ENCODE peak calls at places on chromosomes 11 and 22, in four cellular contexts. E, H, M and S are unnamed samples.

GRCh38 chr11:103631841-103632240 is 404.6 kb upstream of the DDI1 start:
- DNase-seq in H (peak), M (no peak), E (no peak), S (no peak)

GRCh38 chr11:1516273-1517067 is 29.9 kb upstream of the MOB2 start:
- DNase-seq in M (no peak), E (no peak), H (no peak), S (no peak)

GRCh38 chr11:64186205-64187165 is 514 bp downstream of the STIP1 start:
- DNase-seq in E (no peak), H (no peak), M (no peak), S (no peak)

GRCh38 chr22:28328751-28329150 is 350.9 kb downstream of the TTC28 start:
- DNase-seq in M (no peak), E (no peak), H (no peak), S (no peak)

GRCh38 chr11:45650166-45651095 is 15.0 kb downstream of the CHST1 start:
- DNase-seq in E (no peak), M (no peak), H (no peak), S (no peak)

GRCh38 chr22:32994046-32994827 is 63.9 kb downstream of the SYN3 start:
- DNase-seq in H (no peak), E (no peak), M (no peak), S (no peak)

GRCh38 chr11:130649749-130650275 is 201.4 kb downstream of the ADAMTS15 start:
- DNase-seq in M (no peak), E (no peak), H (no peak), S (no peak)

GRCh38 chr11:26063915-26064314 is 268.0 kb upstream of the ANO3 start:
- DNase-seq in E (no peak), H (no peak), M (no peak), S (no peak)

GRCh38 chr11:26987205-26987604 is 6.7 kb upstream of the FIBIN start:
- DNase-seq in H (no peak), E (no peak), M (no peak), S (no peak)

GRCh38 chr11:62054484-62055121 is 69.2 kb upstream of the INCENP start:
- DNase-seq in E (peak), H (peak), M (no peak), S (peak)

GRCh38 chr11:1435820-1436467 is 46.2 kb downstream of the BRSK2 start:
- DNase-seq in H (no peak), M (no peak), E (no peak), S (no peak)

GRCh38 chr11:3614742-3615171 is 27.0 kb downstream of the ART5 start:
- DNase-seq in M (no peak), H (no peak), E (no peak), S (no peak)

GRCh38 chr22:43128928-43129424 is 14.2 kb downstream of the MCAT start:
- DNase-seq in E (peak), H (no peak), M (no peak), S (no peak)

GRCh38 chr11:2804701-2805387 is 80.7 kb downstream of the CDKN1C start:
- DNase-seq in E (no peak), H (no peak), M (peak), S (no peak)

GRCh38 chr22:47422736-47423135 is 660.3 kb downstream of the TBC1D22A start:
- DNase-seq in M (no peak), H (no peak), E (no peak), S (no peak)

GRCh38 chr22:23457586-23457985 is 122.5 kb downstream of the IGLL1 start:
- DNase-seq in M (no peak), E (no peak), H (no peak), S (no peak)

GRCh38 chr11:94734563-94735275 is 33.4 kb upstream of the AMOTL1 start:
- DNase-seq in H (no peak), M (no peak), E (peak), S (no peak)

GRCh38 chr22:36323855-36324331 is 63.9 kb downstream of the MYH9 start:
- DNase-seq in H (peak), M (peak), E (no peak), S (no peak)

GRCh38 chr22:28647216-28647615 is 32.4 kb downstream of the TTC28 start:
- DNase-seq in M (no peak), H (no peak), E (no peak), S (no peak)

GRCh38 chr22:17972385-17973181 is 51.8 kb downstream of the MICAL3 start:
- DNase-seq in E (peak), H (peak), M (peak), S (peak)

GRCh38 chr11:46127150-46127638 is 5.9 kb upstream of the PHF21A start:
- DNase-seq in H (peak), M (no peak), E (peak), S (no peak)

GRCh38 chr11:45385844-45386243 is 99.7 kb upstream of the SYT13 start:
- DNase-seq in H (no peak), M (no peak), E (no peak), S (no peak)

GRCh38 chr11:128981254-128981653 is 38.6 kb upstream of the TP53AIP1 start:
- DNase-seq in E (no peak), H (no peak), M (no peak), S (no peak)

GRCh38 chr11:27228232-27228631 is 134.8 kb downstream of the CCDC34 start:
- DNase-seq in M (no peak), H (no peak), E (no peak), S (no peak)

GRCh38 chr22:32623943-32624342 is 149.3 kb downstream of the FBXO7 start:
- DNase-seq in M (peak), E (no peak), H (peak), S (peak)

GRCh38 chr22:33328789-33329296 is 270.7 kb upstream of the SYN3 start:
- DNase-seq in H (peak), M (no peak), E (peak), S (no peak)

GRCh38 chr11:27380796-27381195 is 17.8 kb upstream of the CCDC34 start:
- DNase-seq in H (no peak), E (no peak), M (no peak), S (no peak)

GRCh38 chr11:122209619-122210377 is 93.8 kb upstream of the BLID start:
- DNase-seq in M (peak), E (no peak), H (peak), S (peak)

GRCh38 chr22:29813563-29813962 is 24.5 kb downstream of the ASCC2 start:
- DNase-seq in E (peak), M (no peak), H (peak), S (no peak)

GRCh38 chr11:105236631-105237030 is 97.1 kb upstream of the CARD18 start:
- DNase-seq in M (no peak), E (no peak), H (peak), S (peak)

GRCh38 chr11:10896493-10896892 is 38.6 kb upstream of the ZBED5 start:
- DNase-seq in E (no peak), H (no peak), M (no peak), S (no peak)

DNA sequence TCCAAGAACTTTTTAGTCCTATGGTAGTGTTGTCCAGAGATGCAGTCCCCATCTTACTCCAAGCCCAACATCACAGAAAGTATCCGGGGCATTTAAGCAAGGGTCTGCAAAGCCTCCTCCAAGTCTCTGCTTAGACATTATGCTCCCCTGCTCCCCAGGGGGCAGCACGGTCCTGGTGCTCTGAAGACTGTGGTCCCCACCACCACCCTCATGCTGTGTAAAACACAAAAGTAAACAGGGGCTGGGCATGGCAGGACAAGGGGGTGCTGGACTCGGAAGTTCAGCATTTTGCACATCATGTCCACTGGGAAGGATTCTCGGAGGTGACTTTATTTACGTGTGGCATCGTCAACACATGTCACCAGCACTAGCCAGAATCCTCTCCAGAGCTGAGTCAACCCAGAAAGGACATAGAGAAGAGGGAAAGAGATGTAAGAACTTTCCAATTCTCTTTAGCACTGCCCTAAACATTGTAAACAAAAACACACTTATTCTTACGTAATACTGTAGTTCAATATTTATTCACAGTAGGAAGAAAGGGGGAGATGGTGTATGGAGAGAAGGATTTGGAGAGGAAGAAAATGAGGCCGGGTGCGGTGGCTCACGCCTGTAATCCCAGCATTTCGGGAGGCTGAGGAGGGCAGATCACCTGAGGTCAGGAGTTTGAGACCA is 37.7 kb downstream of the TCIRG1 start:
- DNase-seq in E (no peak), M (no peak), H (no peak), S (no peak)
- TF ChIP-seq CTCF in E (no peak), M (no peak), H (peak), S (no peak)

GRCh38 chr11:102451693-102452460 is 688 bp downstream of the TMEM123 start:
- DNase-seq in M (peak), H (peak), E (peak), S (no peak)
- TF ChIP-seq CTCF in M (peak), H (no peak), E (peak), S (peak)

DNA sequence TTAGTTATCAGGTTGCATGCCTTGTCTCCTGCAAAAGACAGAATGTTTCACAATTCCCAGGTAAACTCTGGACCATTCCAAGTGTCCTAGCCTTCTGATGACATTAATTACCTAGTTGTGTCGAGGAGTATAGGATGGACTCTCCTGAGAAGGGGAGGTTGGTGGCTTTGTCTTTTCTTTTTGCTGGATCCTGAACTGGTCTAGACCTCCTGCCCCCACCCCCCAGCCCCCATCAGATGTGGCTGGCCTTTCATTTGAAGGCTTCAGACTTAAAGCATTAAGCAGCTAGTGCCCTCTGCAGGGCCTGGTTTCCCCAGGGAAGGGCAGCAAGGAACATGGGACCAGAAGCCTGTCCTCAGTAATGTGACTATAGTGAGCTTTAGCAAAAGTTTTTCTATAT is 9.7 kb downstream of the MCAM start:
- DNase-seq in H (peak), M (no peak), E (no peak), S (no peak)
- TF ChIP-seq CTCF in H (no peak), M (peak), E (no peak), S (no peak)

DNA sequence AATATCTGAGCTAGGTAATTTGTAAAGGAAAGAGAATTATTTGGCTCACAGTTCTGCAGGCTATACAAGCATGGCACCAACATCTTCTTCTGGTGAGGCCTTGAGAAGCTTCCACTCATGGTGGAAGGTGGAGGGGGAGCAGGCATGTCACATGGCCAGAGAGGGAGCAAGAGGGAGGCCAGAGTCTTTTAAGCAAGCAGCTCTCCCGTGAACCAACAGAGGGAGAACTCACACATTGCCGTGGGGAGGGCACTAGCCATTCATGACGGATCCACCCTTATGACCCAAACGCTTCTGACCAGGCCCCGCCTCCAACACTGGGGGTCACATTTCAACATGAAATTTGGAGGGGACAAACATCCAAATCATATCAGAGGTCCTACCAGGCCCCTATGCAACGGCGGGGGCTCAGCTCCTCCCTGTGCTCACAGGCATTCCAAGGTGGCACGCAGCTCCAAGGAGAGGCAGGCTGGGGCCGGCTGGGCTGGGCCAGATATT is 4.6 kb downstream of the C11orf96 start:
- DNase-seq in M (peak), E (no peak), H (no peak), S (no peak)
- TF ChIP-seq CTCF in M (peak), E (no peak), H (peak), S (peak)

GRCh38 chr11:9756878-9757277 is 93.0 kb downstream of the SWAP70 start:
- DNase-seq in H (no peak), M (no peak), E (no peak), S (no peak)

GRCh38 chr11:9759519-9760179 is 95.8 kb downstream of the SWAP70 start:
- DNase-seq in E (peak), H (peak), M (peak), S (peak)

GRCh38 chr11:9760180-9760550 is 96.3 kb downstream of the SWAP70 start:
- DNase-seq in H (peak), M (peak), E (no peak), S (peak)

GRCh38 chr11:9757809-9758675 is 94.2 kb downstream of the SWAP70 start:
- DNase-seq in E (no peak), M (peak), H (peak), S (no peak)

GRCh38 chr11:9758676-9759518 is 95.0 kb downstream of the SWAP70 start:
- DNase-seq in M (peak), H (peak), E (no peak), S (no peak)
- TF ChIP-seq CTCF in M (peak), H (peak), E (no peak), S (peak)